ENCODE peak calls at places on chromosomes 7 and 10, in ten cellular contexts. One of them, this sample, is unnamed.

GRCh38 chr7:143882611-143883078 is 19.3 kb downstream of the TCAF1 start:
- DNase-seq in PC-3: no peak
- DNase-seq in SK-N-SH: peak; percentile 96
- DNase-seq in A549: no peak
- DNase-seq in IMR-90: peak; percentile 56
- DNase-seq in mammary epithelial cell: peak; percentile 6
- DNase-seq in mesendoderm: peak; percentile 84
- DNase-seq in GM23338: peak; percentile 49
- DNase-seq in neural progenitor cell: peak; percentile 83
- DNase-seq in GM23248: peak; percentile 69
- DNase-seq in this sample: peak; percentile 73

GRCh38 chr10:12241810-12242529 is 46.0 kb downstream of the CDC123 start:
- DNase-seq in neural progenitor cell: no peak
- DNase-seq in GM23248: no peak
- DNase-seq in mammary epithelial cell: peak; percentile 90
- DNase-seq in mesendoderm: no peak
- DNase-seq in GM23338: no peak
- DNase-seq in SK-N-SH: no peak
- DNase-seq in IMR-90: peak; percentile 53
- DNase-seq in PC-3: no peak
- DNase-seq in A549: no peak
- DNase-seq in this sample: no peak

GRCh38 chr7:41567350-41568114 is 135.4 kb downstream of the INHBA start:
- DNase-seq in GM23338: no peak
- DNase-seq in PC-3: peak; percentile 30
- DNase-seq in mammary epithelial cell: peak; percentile 42
- DNase-seq in IMR-90: peak; percentile 85
- DNase-seq in A549: no peak
- DNase-seq in mesendoderm: no peak
- DNase-seq in neural progenitor cell: no peak
- DNase-seq in SK-N-SH: no peak
- DNase-seq in GM23248: no peak
- DNase-seq in this sample: no peak

GRCh38 chr10:1156616-1156886 is 100.4 kb downstream of the WDR37 start:
- DNase-seq in GM23248: no peak
- DNase-seq in mammary epithelial cell: no peak
- DNase-seq in A549: no peak
- DNase-seq in neural progenitor cell: no peak
- DNase-seq in SK-N-SH: no peak
- DNase-seq in PC-3: no peak
- DNase-seq in IMR-90: no peak
- DNase-seq in mesendoderm: no peak
- DNase-seq in GM23338: no peak
- DNase-seq in this sample: no peak

GRCh38 chr10:119120413-119120867 is 16.5 kb downstream of the DENND10 start:
- DNase-seq in GM23338: no peak
- DNase-seq in neural progenitor cell: no peak
- DNase-seq in IMR-90: peak; percentile 83
- DNase-seq in A549: no peak
- DNase-seq in SK-N-SH: no peak
- DNase-seq in GM23248: peak; percentile 32
- DNase-seq in mesendoderm: no peak
- DNase-seq in mammary epithelial cell: no peak
- DNase-seq in PC-3: peak; percentile 39
- DNase-seq in this sample: peak; percentile 68

GRCh38 chr10:43778571-43778970 is 129.9 kb upstream of the ZNF32 start:
- DNase-seq in GM23248: no peak
- DNase-seq in neural progenitor cell: no peak
- DNase-seq in mesendoderm: no peak
- DNase-seq in IMR-90: no peak
- DNase-seq in GM23338: no peak
- DNase-seq in A549: no peak
- DNase-seq in PC-3: no peak
- DNase-seq in mammary epithelial cell: no peak
- DNase-seq in SK-N-SH: no peak
- DNase-seq in this sample: no peak

GRCh38 chr10:131843089-131843595 is 57.7 kb upstream of the PPP2R2D start:
- DNase-seq in GM23338: no peak
- DNase-seq in neural progenitor cell: no peak
- DNase-seq in mammary epithelial cell: no peak
- DNase-seq in PC-3: no peak
- DNase-seq in A549: no peak
- DNase-seq in GM23248: no peak
- DNase-seq in mesendoderm: no peak
- DNase-seq in SK-N-SH: no peak
- DNase-seq in IMR-90: no peak
- DNase-seq in this sample: no peak

GRCh38 chr7:158087196-158087595 is 500.4 kb downstream of the PTPRN2 start:
- DNase-seq in mammary epithelial cell: no peak
- DNase-seq in GM23248: no peak
- DNase-seq in mesendoderm: no peak
- DNase-seq in PC-3: no peak
- DNase-seq in A549: no peak
- DNase-seq in IMR-90: no peak
- DNase-seq in SK-N-SH: no peak
- DNase-seq in GM23338: no peak
- DNase-seq in neural progenitor cell: no peak
- DNase-seq in this sample: no peak

GRCh38 chr7:50648570-50649169 is 83.5 kb upstream of the DDC start:
- DNase-seq in neural progenitor cell: no peak
- DNase-seq in SK-N-SH: no peak
- DNase-seq in PC-3: no peak
- DNase-seq in A549: no peak
- DNase-seq in GM23248: no peak
- DNase-seq in mesendoderm: no peak
- DNase-seq in GM23338: no peak
- DNase-seq in IMR-90: no peak
- DNase-seq in mammary epithelial cell: no peak
- DNase-seq in this sample: no peak

GRCh38 chr10:58399410-58399809 is 14.2 kb downstream of the TFAM start:
- DNase-seq in mammary epithelial cell: peak; percentile 43
- DNase-seq in SK-N-SH: no peak
- DNase-seq in A549: no peak
- DNase-seq in mesendoderm: no peak
- DNase-seq in GM23248: peak; percentile 84
- DNase-seq in PC-3: peak; percentile 34
- DNase-seq in GM23338: no peak
- DNase-seq in neural progenitor cell: no peak
- DNase-seq in IMR-90: peak; percentile 48
- DNase-seq in this sample: no peak

GRCh38 chr7:147861058-147861716 is 729.4 kb upstream of the C7orf33 start:
- DNase-seq in GM23338: no peak
- DNase-seq in IMR-90: no peak
- DNase-seq in mammary epithelial cell: no peak
- DNase-seq in A549: no peak
- DNase-seq in SK-N-SH: no peak
- DNase-seq in mesendoderm: no peak
- DNase-seq in PC-3: no peak
- DNase-seq in neural progenitor cell: no peak
- DNase-seq in GM23248: peak; percentile 2
- DNase-seq in this sample: peak; percentile 7

GRCh38 chr7:79749851-79750250 is 296.4 kb upstream of the MAGI2 start:
- DNase-seq in A549: no peak
- DNase-seq in GM23248: no peak
- DNase-seq in PC-3: no peak
- DNase-seq in GM23338: no peak
- DNase-seq in mesendoderm: no peak
- DNase-seq in SK-N-SH: no peak
- DNase-seq in IMR-90: no peak
- DNase-seq in mammary epithelial cell: no peak
- DNase-seq in neural progenitor cell: no peak
- DNase-seq in this sample: no peak
- H3K4me2 ChIP-seq in A549: no peak overlapping the region
- H3K4me2 ChIP-seq in GM23248: no peak overlapping the region
- H3K4me2 ChIP-seq in PC-3: no peak overlapping the region
- H3K4me2 ChIP-seq in GM23338: no peak overlapping the region
- H3K4me2 ChIP-seq in mesendoderm: no peak overlapping the region
- H3K4me2 ChIP-seq in SK-N-SH: no peak overlapping the region
- H3K4me2 ChIP-seq in IMR-90: no peak overlapping the region
- H3K4me2 ChIP-seq in mammary epithelial cell: no peak overlapping the region
- H3K4me2 ChIP-seq in neural progenitor cell: no peak overlapping the region
- H3K4me2 ChIP-seq in this sample: no peak overlapping the region

DNA sequence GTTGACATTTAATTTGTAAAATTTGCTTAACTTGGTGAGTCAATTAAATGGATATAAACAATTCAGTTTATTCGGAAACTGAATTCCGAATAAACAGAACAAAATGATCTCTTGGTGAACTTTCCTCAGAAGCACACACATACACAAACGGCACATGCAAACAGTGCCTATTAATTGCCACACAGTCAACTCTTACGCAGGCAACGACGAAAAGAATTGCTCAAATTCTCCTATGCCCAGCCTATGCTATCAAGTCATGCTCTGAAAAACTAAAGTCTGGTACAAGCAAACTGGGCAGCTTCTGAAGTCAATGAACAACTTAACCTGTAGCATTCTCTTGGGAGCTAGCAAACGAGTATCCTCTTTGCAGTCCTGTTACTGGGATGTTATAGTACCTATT is 38.8 kb upstream of the ASL start:
- DNase-seq in GM23248: no peak
- DNase-seq in mammary epithelial cell: no peak
- DNase-seq in IMR-90: no peak
- DNase-seq in GM23338: no peak
- DNase-seq in mesendoderm: no peak
- DNase-seq in PC-3: no peak
- DNase-seq in SK-N-SH: no peak
- DNase-seq in A549: no peak
- DNase-seq in neural progenitor cell: no peak
- DNase-seq in this sample: peak; percentile 54
- H3K27ac ChIP-seq in GM23248: no peak overlapping the region
- H3K27ac ChIP-seq in mammary epithelial cell: no peak overlapping the region
- H3K27ac ChIP-seq in IMR-90: no peak overlapping the region
- H3K27ac ChIP-seq in GM23338: no peak overlapping the region
- H3K27ac ChIP-seq in mesendoderm: no peak overlapping the region
- H3K27ac ChIP-seq in PC-3: no peak overlapping the region
- H3K27ac ChIP-seq in SK-N-SH: no peak overlapping the region
- H3K27ac ChIP-seq in A549: no peak overlapping the region
- H3K27ac ChIP-seq in neural progenitor cell: no peak overlapping the region
- H3K27ac ChIP-seq in this sample: no peak overlapping the region

GRCh38 chr7:90669002-90669401 is 72.9 kb downstream of the CDK14 start:
- DNase-seq in GM23248: no peak
- DNase-seq in A549: no peak
- DNase-seq in neural progenitor cell: no peak
- DNase-seq in mammary epithelial cell: no peak
- DNase-seq in mesendoderm: no peak
- DNase-seq in IMR-90: no peak
- DNase-seq in PC-3: no peak
- DNase-seq in GM23338: no peak
- DNase-seq in SK-N-SH: no peak
- DNase-seq in this sample: no peak
- H3K4me2 ChIP-seq in GM23248: no peak overlapping the region
- H3K4me2 ChIP-seq in A549: no peak overlapping the region
- H3K4me2 ChIP-seq in neural progenitor cell: no peak overlapping the region
- H3K4me2 ChIP-seq in mammary epithelial cell: no peak overlapping the region
- H3K4me2 ChIP-seq in mesendoderm: no peak overlapping the region
- H3K4me2 ChIP-seq in IMR-90: no peak overlapping the region
- H3K4me2 ChIP-seq in PC-3: no peak overlapping the region
- H3K4me2 ChIP-seq in GM23338: no peak overlapping the region
- H3K4me2 ChIP-seq in SK-N-SH: no peak overlapping the region
- H3K4me2 ChIP-seq in this sample: no peak overlapping the region

GRCh38 chr10:110033724-110034235 is 26.0 kb downstream of the ADD3 start:
- DNase-seq in GM23248: no peak
- DNase-seq in A549: no peak
- DNase-seq in IMR-90: no peak
- DNase-seq in neural progenitor cell: no peak
- DNase-seq in mammary epithelial cell: no peak
- DNase-seq in mesendoderm: no peak
- DNase-seq in GM23338: no peak
- DNase-seq in SK-N-SH: no peak
- DNase-seq in PC-3: no peak
- DNase-seq in this sample: no peak
- H3K27ac ChIP-seq in GM23248: no peak overlapping the region
- H3K27ac ChIP-seq in A549: no peak overlapping the region
- H3K27ac ChIP-seq in IMR-90: no peak overlapping the region
- H3K27ac ChIP-seq in neural progenitor cell: no peak overlapping the region
- H3K27ac ChIP-seq in mammary epithelial cell: no peak overlapping the region
- H3K27ac ChIP-seq in mesendoderm: no peak overlapping the region
- H3K27ac ChIP-seq in GM23338: no peak overlapping the region
- H3K27ac ChIP-seq in SK-N-SH: peak overlapping the region; percentile 67
- H3K27ac ChIP-seq in PC-3: no peak overlapping the region
- H3K27ac ChIP-seq in this sample: no peak overlapping the region

GRCh38 chr7:100865971-100866720 is 1.0 kb upstream of the TRIP6 start:
- DNase-seq in A549: no peak
- DNase-seq in SK-N-SH: peak; percentile 63
- DNase-seq in mammary epithelial cell: peak; percentile 69
- DNase-seq in mesendoderm: no peak
- DNase-seq in GM23338: peak; percentile 27
- DNase-seq in neural progenitor cell: no peak
- DNase-seq in IMR-90: no peak
- DNase-seq in GM23248: peak; percentile 55
- DNase-seq in PC-3: peak; percentile 87
- DNase-seq in this sample: peak; percentile 36
- H3K4me2 ChIP-seq in A549: peak overlapping the region; percentile 80
- H3K4me2 ChIP-seq in SK-N-SH: peak overlapping the region; percentile 25
- H3K4me2 ChIP-seq in mammary epithelial cell: peak overlapping the region; percentile 86
- H3K4me2 ChIP-seq in mesendoderm: no peak overlapping the region
- H3K4me2 ChIP-seq in GM23338: peak overlapping the region; percentile 91
- H3K4me2 ChIP-seq in neural progenitor cell: no peak overlapping the region
- H3K4me2 ChIP-seq in IMR-90: no peak overlapping the region
- H3K4me2 ChIP-seq in GM23248: peak overlapping the region; percentile 90
- H3K4me2 ChIP-seq in PC-3: peak overlapping the region; percentile 82
- H3K4me2 ChIP-seq in this sample: peak overlapping the region; percentile 23